ENCODE peak calls at places on chromosomes 12 and 14, in four cellular contexts. P is GM12878, B is WTC11, K is HepG2. Z is an unnamed sample.
A peak's percentile ranks its signal among the peaks of the same experiment; 100 is the strongest.

GRCh38 chr12:72330291-72330690 is 58.1 kb downstream of the TRHDE start:
- DNase-seq in B (peak; percentile 21), P (no peak), K (no peak), Z (no peak)

GRCh38 chr14:74875941-74876913 is at the start of gene PROX2:
- DNase-seq in P (no peak), B (peak; percentile 28), K (no peak), Z (no peak)

GRCh38 chr14:22998324-22999012 is 11.5 kb downstream of the C14orf93 start:
- DNase-seq in K (no peak), P (no peak), B (no peak), Z (no peak)

GRCh38 chr12:40980346-40981005 is 207.6 kb upstream of the PDZRN4 start:
- DNase-seq in K (no peak), B (no peak), P (no peak), Z (no peak)

GRCh38 chr12:122001379-122002209 is 20.1 kb upstream of the BCL7A start:
- DNase-seq in K (no peak), B (no peak), P (no peak), Z (no peak)

GRCh38 chr12:9711664-9712063 is 21.2 kb downstream of the CLECL1 start:
- DNase-seq in B (no peak), P (no peak), K (no peak), Z (no peak)

GRCh38 chr12:52637299-52637698 is 14.7 kb downstream of the KRT2 start:
- DNase-seq in K (no peak), B (no peak), P (no peak), Z (no peak)

GRCh38 chr12:46439793-46440511 is 67.4 kb upstream of the SLC38A2 start:
- DNase-seq in B (no peak), K (no peak), P (no peak), Z (peak; percentile 25)

GRCh38 chr12:106342397-106343212 is 14.9 kb upstream of the POLR3B start:
- DNase-seq in B (no peak), P (no peak), K (peak; percentile 39), Z (no peak)

GRCh38 chr14:75800792-75801191 is 139.7 kb downstream of the TTLL5 start:
- DNase-seq in B (peak; percentile 64), K (no peak), P (no peak), Z (no peak)

GRCh38 chr14:36068777-36069534 is 107.6 kb downstream of the PTCSC3 start:
- DNase-seq in K (no peak), P (no peak), B (no peak), Z (no peak)

GRCh38 chr12:42684171-42685071 is 94.9 kb upstream of the PRICKLE1 start:
- DNase-seq in B (no peak), P (no peak), K (no peak), Z (no peak)

GRCh38 chr12:57836442-57837375 is 9.8 kb downstream of the CTDSP2 start:
- DNase-seq in B (peak; percentile 47), K (no peak), P (no peak), Z (peak; percentile 82)

GRCh38 chr12:4307593-4308333 is 13.2 kb upstream of the TIGAR start:
- DNase-seq in B (peak; percentile 86), P (no peak), K (peak; percentile 79), Z (peak; percentile 51)

GRCh38 chr14:80215756-80216581 is 4.7 kb upstream of the DIO2 start:
- DNase-seq in K (no peak), B (no peak), P (no peak), Z (no peak)

GRCh38 chr12:75553865-75554555 is 42.6 kb upstream of the KRR1 start:
- DNase-seq in P (no peak), K (no peak), B (no peak), Z (no peak)

GRCh38 chr12:122984612-122985358 is 4.3 kb downstream of the ARL6IP4 start:
- DNase-seq in B (no peak), P (no peak), K (peak; percentile 81), Z (peak; percentile 44)

GRCh38 chr14:60753264-60754126 is 18.9 kb downstream of the MNAT1 start:
- DNase-seq in B (no peak), P (peak; percentile 87), K (no peak), Z (no peak)

GRCh38 chr14:24609667-24610344 is at the start of gene GZMH:
- DNase-seq in B (no peak), P (no peak), K (no peak), Z (no peak)

GRCh38 chr14:65222434-65222833 is 120.1 kb upstream of the MAX start:
- DNase-seq in B (peak; percentile 69), P (no peak), K (no peak), Z (peak; percentile 52)

GRCh38 chr12:120639771-120640721 is at the start of gene CABP1:
- DNase-seq in B (peak; percentile 85), K (peak; percentile 7), P (no peak), Z (peak; percentile 97)

GRCh38 chr12:118360785-118361404 is 11.8 kb downstream of the TAOK3 start:
- DNase-seq in P (no peak), K (no peak), B (no peak), Z (peak; percentile 28)
- TF ChIP-seq CBFB in P (no peak), K (no peak), B (no peak), Z (no peak)

GRCh38 chr12:127189992-127190391 is 1077.0 kb upstream of the TMEM132C start:
- DNase-seq in K (no peak), P (no peak), B (no peak), Z (no peak)

GRCh38 chr12:127193341-127193740 is 1073.6 kb upstream of the TMEM132C start:
- DNase-seq in P (no peak), K (no peak), B (no peak), Z (no peak)

GRCh38 chr12:127192391-127192790 is 1074.6 kb upstream of the TMEM132C start:
- DNase-seq in P (no peak), B (no peak), K (no peak), Z (no peak)

GRCh38 chr12:127194176-127194575 is 1072.8 kb upstream of the TMEM132C start:
- DNase-seq in B (no peak), P (no peak), K (no peak), Z (no peak)

DNA sequence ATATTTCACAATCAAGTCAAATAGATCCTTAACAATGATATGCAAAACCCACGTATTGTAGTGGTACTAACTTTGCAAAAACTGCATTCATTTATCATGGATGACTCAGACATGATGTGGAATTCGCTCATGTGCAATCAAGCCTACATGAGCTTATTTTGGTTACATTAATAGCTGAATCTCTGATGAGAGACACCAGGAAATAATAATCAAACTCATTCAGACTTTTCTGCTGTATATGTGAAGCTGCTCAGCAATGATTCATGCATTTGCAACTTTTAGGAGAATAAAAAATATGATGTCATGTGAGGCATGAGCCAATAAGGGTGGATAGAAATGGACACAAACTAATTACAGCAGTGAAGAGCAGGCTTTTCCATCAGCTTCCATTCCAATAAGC is 1075.8 kb upstream of the TMEM132C start:
- DNase-seq in P (no peak), B (no peak), K (no peak), Z (no peak)
- TF ChIP-seq CBFB in P (no peak), B (no peak), K (no peak), Z (no peak)

DNA sequence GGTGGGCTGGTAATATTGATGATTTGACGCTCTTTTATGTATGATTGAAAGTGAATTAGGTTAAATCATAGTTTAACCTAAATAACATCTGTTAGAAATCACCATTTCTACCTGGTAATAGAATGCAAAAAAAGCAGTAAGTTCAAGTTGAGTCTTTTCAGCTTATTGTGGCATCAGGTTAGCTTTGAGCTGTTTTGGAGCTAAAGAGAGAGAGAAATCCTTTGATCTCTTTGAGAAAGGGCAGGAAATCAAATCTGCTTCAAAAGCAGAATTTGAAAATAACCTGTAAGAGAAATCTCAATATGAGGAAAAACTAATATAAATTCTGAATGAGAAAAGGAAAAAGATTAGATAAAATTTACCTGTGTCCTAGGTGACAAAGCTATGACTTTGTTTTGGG is 62.2 kb downstream of the CKB start:
- DNase-seq in K (no peak), B (no peak), P (no peak), Z (no peak)
- TF ChIP-seq CBFB in K (no peak), B (no peak), P (no peak), Z (no peak)

GRCh38 chr12:94263905-94264655 is 115.7 kb downstream of the PLXNC1 start:
- DNase-seq in P (no peak), K (no peak), B (peak; percentile 80), Z (no peak)
- TF ChIP-seq CBFB in P (no peak), K (no peak), B (no peak), Z (no peak)

GRCh38 chr14:101761032-101761880 is at the start of gene PPP2R5C:
- DNase-seq in P (no peak), B (peak; percentile 83), K (peak; percentile 76), Z (peak; percentile 90)
- TF ChIP-seq CBFB in P (no peak), B (no peak), K (peak; percentile 60), Z (no peak)

GRCh38 chr12:3061129-3061857 is 15.9 kb upstream of the TSPAN9 start:
- DNase-seq in K (no peak), B (no peak), P (no peak), Z (no peak)
- TF ChIP-seq CBFB in K (no peak), B (no peak), P (no peak), Z (no peak)

DNA sequence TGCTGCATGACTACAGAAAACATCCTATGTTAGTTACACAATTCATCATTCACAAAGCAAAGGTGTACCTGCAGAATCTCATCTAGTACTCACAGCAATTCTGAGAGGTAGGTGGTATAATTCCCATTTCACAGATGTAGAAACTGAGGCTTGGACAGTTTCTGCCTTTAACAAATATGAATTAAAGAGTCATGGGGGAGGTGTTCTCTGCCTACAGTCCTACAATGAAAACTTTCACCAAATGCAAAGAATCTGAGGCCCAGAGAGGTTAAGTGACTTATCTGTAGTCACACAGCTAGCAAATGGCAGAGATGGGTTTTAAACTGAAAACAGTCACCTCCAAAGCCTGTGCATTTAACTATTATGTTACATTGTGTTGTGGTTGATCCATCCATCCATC is 171.6 kb upstream of the WSCD2 start:
- DNase-seq in B (no peak), P (no peak), K (no peak), Z (no peak)
- TF ChIP-seq CBFB in B (no peak), P (no peak), K (no peak), Z (no peak)

GRCh38 chr14:103141117-103141796 is 18.0 kb downstream of the TNFAIP2 start:
- DNase-seq in P (no peak), K (peak; percentile 54), B (peak; percentile 90), Z (peak; percentile 80)
- TF ChIP-seq CBFB in P (no peak), K (no peak), B (no peak), Z (no peak)

Z was measured in K562.